ENCODE peak calls at places on chromosomes 12 and 14, in four cellular contexts. S is K562, Q is A549, M is HepG2. Y is an unnamed sample.
A peak's percentile ranks its signal among the peaks of the same experiment; 100 is the strongest.

GRCh38 chr14:68785817-68786490 is 6.9 kb downstream of the ZFP36L1 start:
- DNase-seq in Q (peak; percentile 87), S (peak; percentile 71), M (no peak), Y (no peak)

GRCh38 chr14:49477576-49477975 is 108.6 kb downstream of the RPS29 start:
- DNase-seq in M (no peak), S (no peak), Q (no peak), Y (no peak)

GRCh38 chr12:116592116-116592637 is 33.0 kb downstream of the MAP1LC3B2 start:
- DNase-seq in Q (no peak), S (no peak), M (no peak), Y (no peak)

GRCh38 chr14:77065851-77066554 is 32.1 kb upstream of the CIPC start:
- DNase-seq in Q (no peak), S (no peak), M (no peak), Y (no peak)

GRCh38 chr14:61479746-61480502 is 158.5 kb downstream of the PRKCH start:
- DNase-seq in M (no peak), Q (no peak), S (no peak), Y (peak; percentile 66)

GRCh38 chr12:64706831-64707230 is 52.4 kb downstream of the GNS start:
- DNase-seq in M (no peak), S (no peak), Q (no peak), Y (no peak)

GRCh38 chr14:100025111-100025510 is 40.1 kb upstream of the EVL start:
- DNase-seq in S (peak; percentile 79), Q (peak; percentile 73), M (peak; percentile 35), Y (peak; percentile 55)

GRCh38 chr12:8145754-8146415 is 10.9 kb upstream of the ZNF705A start:
- DNase-seq in Q (no peak), S (no peak), M (no peak), Y (peak; percentile 85)

GRCh38 chr12:51217133-51217967 is 512 bp downstream of the POU6F1 start:
- DNase-seq in M (no peak), Q (peak; percentile 47), S (peak; percentile 75), Y (no peak)

GRCh38 chr14:32846821-32847220 is 91.9 kb upstream of the NPAS3 start:
- DNase-seq in Q (no peak), S (no peak), M (no peak), Y (no peak)

GRCh38 chr12:77477907-77478533 is 352.7 kb upstream of the NAV3 start:
- DNase-seq in S (no peak), M (no peak), Q (no peak), Y (no peak)

GRCh38 chr12:13606290-13606689 is 375.1 kb downstream of the GRIN2B start:
- DNase-seq in M (no peak), Q (no peak), S (peak; percentile 4), Y (no peak)

GRCh38 chr14:92503756-92504491 is 9.7 kb upstream of the RIN3 start:
- DNase-seq in Q (peak; percentile 92), S (no peak), M (peak; percentile 94), Y (peak; percentile 70)

GRCh38 chr12:82955020-82955419 is 268.3 kb downstream of the TMTC2 start:
- DNase-seq in M (no peak), Q (no peak), S (no peak), Y (no peak)

GRCh38 chr12:94172031-94172430 is 23.7 kb downstream of the PLXNC1 start:
- DNase-seq in M (peak; percentile 15), Q (no peak), S (peak; percentile 73), Y (peak; percentile 46)

GRCh38 chr12:68557011-68557715 is 53.5 kb upstream of the RAP1B start:
- DNase-seq in M (no peak), Q (peak; percentile 20), S (peak; percentile 23), Y (peak; percentile 93)

GRCh38 chr12:41910578-41911331 is 233.9 kb downstream of the GXYLT1 start:
- DNase-seq in S (no peak), M (no peak), Q (no peak), Y (no peak)

GRCh38 chr14:94625353-94625635 is 13.1 kb downstream of the SERPINA3 start:
- DNase-seq in M (no peak), S (no peak), Q (no peak), Y (no peak)

GRCh38 chr12:120677765-120678473 is 9.0 kb upstream of the MLEC start:
- DNase-seq in Q (peak; percentile 58), M (no peak), S (peak; percentile 22), Y (no peak)

GRCh38 chr12:7076493-7076892 is 15.8 kb downstream of the C1R start:
- DNase-seq in M (no peak), Q (no peak), S (no peak), Y (no peak)

GRCh38 chr14:100540141-100540925 is 46.9 kb downstream of the BEGAIN start:
- DNase-seq in M (peak; percentile 31), S (peak; percentile 54), Q (peak; percentile 59), Y (no peak)

GRCh38 chr12:105420659-105421240 is 90.3 kb downstream of the C12orf75 start:
- DNase-seq in M (peak; percentile 45), S (peak; percentile 70), Q (peak; percentile 79), Y (peak; percentile 77)

GRCh38 chr14:94376976-94377865 is 11.2 kb downstream of the SERPINA1 start:
- DNase-seq in Q (no peak), S (no peak), M (peak; percentile 78), Y (no peak)

GRCh38 chr12:93537769-93538168 is 34.7 kb upstream of the SOCS2 start:
- DNase-seq in M (no peak), Q (no peak), S (peak; percentile 28), Y (no peak)

GRCh38 chr12:30013051-30013450 is 229.3 kb upstream of the TMTC1 start:
- DNase-seq in Q (no peak), S (no peak), M (no peak), Y (no peak)

GRCh38 chr14:64218344-64219240 is 75.6 kb downstream of the ESR2 start:
- DNase-seq in S (no peak), Q (no peak), M (no peak), Y (no peak)

GRCh38 chr12:110004598-110004997 is 5.4 kb downstream of the ANKRD13A start:
- DNase-seq in S (no peak), M (no peak), Q (no peak), Y (no peak)
- TF ChIP-seq MAZ in S (no peak), M (no peak), Q (no peak), Y (no peak)

GRCh38 chr12:99722690-99723486 is 75.3 kb downstream of the GARIN6 start:
- DNase-seq in M (no peak), Q (no peak), S (no peak), Y (no peak)
- TF ChIP-seq CEBPB in M (no peak), Q (no peak), S (no peak), Y (no peak)

GRCh38 chr12:1930816-1931597 is 12.6 kb upstream of the CACNA2D4 start:
- DNase-seq in M (no peak), Q (no peak), S (no peak), Y (no peak)

GRCh38 chr12:1931642-1932041 is 13.2 kb upstream of the CACNA2D4 start:
- DNase-seq in S (no peak), Q (no peak), M (no peak), Y (no peak)

GRCh38 chr12:1934068-1934467 is 15.6 kb upstream of the CACNA2D4 start:
- DNase-seq in M (no peak), Q (no peak), S (no peak), Y (no peak)

GRCh38 chr12:1933342-1933992 is 15.0 kb upstream of the CACNA2D4 start:
- DNase-seq in S (no peak), Q (no peak), M (no peak), Y (peak; percentile 81)

DNA sequence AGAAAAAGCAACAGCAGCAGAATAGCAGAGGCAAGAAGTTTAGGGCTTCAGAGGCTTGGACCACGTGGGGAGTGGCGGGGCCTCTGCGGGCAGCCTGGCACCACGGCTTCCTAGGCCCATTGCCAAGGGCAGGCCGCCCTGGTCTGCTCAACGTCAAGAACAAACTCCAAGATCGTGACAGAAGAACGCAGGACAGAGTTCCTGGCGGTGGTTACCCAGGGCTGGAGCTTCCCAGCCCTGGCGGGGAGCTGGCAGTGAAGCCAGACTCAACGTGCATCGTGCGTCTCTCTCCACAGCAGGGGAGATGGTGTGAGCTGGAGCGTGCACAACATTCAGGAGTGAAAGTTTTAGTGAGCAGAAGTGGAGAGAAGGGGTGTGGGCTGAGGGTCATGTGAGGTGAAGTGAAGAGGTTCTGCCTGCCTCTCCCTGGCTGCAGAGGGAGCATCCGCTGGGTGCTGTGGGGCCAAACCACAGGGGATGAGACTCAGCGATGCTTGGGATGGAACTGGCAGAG is 13.9 kb upstream of the CACNA2D4 start:
- DNase-seq in M (no peak), Q (no peak), S (no peak), Y (no peak)
- TF ChIP-seq MAZ in M (no peak), Q (no peak), S (no peak), Y (no peak)

DNA sequence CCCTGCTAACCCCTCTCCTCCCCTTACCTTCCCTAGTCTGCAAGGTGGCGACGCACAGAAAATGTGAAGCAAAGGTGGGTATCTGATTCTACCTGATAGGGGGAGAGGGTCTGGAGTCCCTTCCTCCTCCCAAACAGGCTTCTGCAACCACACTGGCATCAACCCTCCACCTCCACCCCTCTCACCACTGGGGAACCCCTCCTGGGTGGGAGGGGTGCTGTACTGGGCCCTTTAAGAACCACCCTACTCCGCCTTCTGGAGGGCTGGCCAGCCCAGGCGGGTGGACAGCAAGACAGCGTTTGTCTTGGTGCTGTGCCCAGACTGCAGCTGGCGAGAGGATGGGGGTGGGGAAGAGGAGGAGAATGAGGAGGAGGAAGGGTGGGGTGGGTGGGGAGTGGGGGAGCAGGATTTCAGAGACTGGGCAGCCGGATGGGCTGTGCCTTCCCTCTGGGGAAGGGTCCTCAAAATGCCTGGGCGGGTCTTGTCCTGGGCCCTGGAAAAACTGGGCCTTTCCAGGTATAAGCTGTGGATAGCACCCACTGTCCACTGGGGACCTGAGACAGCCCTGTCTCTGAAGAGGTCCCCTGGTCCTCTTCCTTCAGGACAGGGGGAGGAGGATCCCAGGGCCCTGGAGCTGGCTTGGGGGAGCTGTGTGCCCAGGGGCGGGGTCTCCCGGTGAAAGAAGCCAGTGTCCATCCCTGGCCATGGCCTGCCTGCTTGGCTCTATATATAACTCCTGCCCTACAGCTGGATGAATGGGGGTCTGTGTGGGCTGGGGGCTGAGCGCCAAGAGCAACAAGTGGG is 2.8 kb downstream of the TNS2 start:
- DNase-seq in M (no peak), S (no peak), Q (peak; percentile 77), Y (peak; percentile 85)
- TF ChIP-seq CEBPB in M (no peak), S (no peak), Q (no peak), Y (no peak)

GRCh38 chr14:73731111-73731510 is 16.9 kb upstream of the PNMA1 start:
- DNase-seq in S (no peak), Q (no peak), M (no peak), Y (no peak)
- TF ChIP-seq MAZ in S (no peak), Q (no peak), M (no peak), Y (no peak)

GRCh38 chr14:51852541-51852940 is 7.9 kb upstream of the GNG2 start:
- DNase-seq in Q (no peak), M (no peak), S (no peak), Y (peak; percentile 61)
- TF ChIP-seq CEBPB in Q (no peak), M (no peak), S (no peak), Y (peak; percentile 59)

Y was measured in IMR-90.